ENCODE peak calls at places on chromosomes 13 and 19, in four cellular contexts. J, S, N and Y are unnamed samples.

GRCh38 chr19:15285896-15286591 is 46.3 kb downstream of the BRD4 start:
- DNase-seq in J (no peak), S (no peak), N (no peak), Y (no peak)

GRCh38 chr19:44912854-44913253 is 1.6 kb upstream of the APOC1 start:
- DNase-seq in J (no peak), S (no peak), N (no peak), Y (no peak)

GRCh38 chr13:73258396-73258795 is 199.6 kb downstream of the KLF5 start:
- DNase-seq in J (no peak), S (no peak), N (no peak), Y (no peak)

GRCh38 chr19:18333680-18334079 is 6.7 kb upstream of the PGPEP1 start:
- DNase-seq in J (no peak), S (no peak), N (no peak), Y (no peak)

GRCh38 chr13:106520205-106521004 is 15.1 kb downstream of the EFNB2 start:
- DNase-seq in J (peak; percentile 38), S (no peak), N (no peak), Y (no peak)

GRCh38 chr13:26468203-26468602 is 89.3 kb upstream of the WASF3 start:
- DNase-seq in J (no peak), S (no peak), N (no peak), Y (no peak)

GRCh38 chr13:49314344-49314882 is 66.7 kb downstream of the CDADC1 start:
- DNase-seq in J (no peak), S (no peak), N (no peak), Y (no peak)

GRCh38 chr13:45433381-45433790 is 15.2 kb upstream of the SLC25A30 start:
- DNase-seq in J (no peak), S (no peak), N (no peak), Y (no peak)

GRCh38 chr13:110304256-110304655 is 2.7 kb downstream of the COL4A1 start:
- DNase-seq in J (no peak), S (no peak), N (no peak), Y (no peak)

GRCh38 chr13:94640676-94641075 is 39.0 kb downstream of the GPR180 start:
- DNase-seq in J (no peak), S (no peak), N (no peak), Y (no peak)

GRCh38 chr19:39444598-39445257 is 654 bp upstream of the SUPT5H start:
- DNase-seq in J (no peak), S (no peak), N (no peak), Y (no peak)

GRCh38 chr13:40401911-40402776 is 264.3 kb downstream of the FOXO1 start:
- DNase-seq in J (peak; percentile 89), S (peak; percentile 78), N (no peak), Y (no peak)

GRCh38 chr13:22110368-22110767 is 439.5 kb downstream of the FGF9 start:
- DNase-seq in J (no peak), S (no peak), N (no peak), Y (no peak)

GRCh38 chr19:58002384-58003152 is at the start of gene ZNF606:
- DNase-seq in J (peak; percentile 57), S (peak; percentile 86), N (peak; percentile 75), Y (peak; percentile 64)

GRCh38 chr13:39815345-39816111 is 160.1 kb downstream of the COG6 start:
- DNase-seq in J (no peak), S (no peak), N (no peak), Y (no peak)

GRCh38 chr19:47125669-47125938 is 5.0 kb upstream of the SAE1 start:
- DNase-seq in J (no peak), S (no peak), N (no peak), Y (no peak)

GRCh38 chr13:114143806-114144605 is 11.6 kb upstream of the RASA3 start:
- DNase-seq in J (no peak), S (peak; percentile 64), N (peak; percentile 43), Y (no peak)

GRCh38 chr13:38366954-38367645 is 17.4 kb downstream of the UFM1 start:
- DNase-seq in J (no peak), S (no peak), N (no peak), Y (no peak)

GRCh38 chr19:18756896-18757295 is 34.2 kb downstream of the COMP start:
- DNase-seq in J (no peak), S (no peak), N (no peak), Y (no peak)

GRCh38 chr19:31586282-31586681 is 237.0 kb upstream of the TSHZ3 start:
- DNase-seq in J (no peak), S (no peak), N (no peak), Y (no peak)

GRCh38 chr19:47729468-47729798 is 15.9 kb upstream of the NOP53 start:
- DNase-seq in J (no peak), S (no peak), N (no peak), Y (no peak)

GRCh38 chr19:18763674-18764590 is 27.2 kb downstream of the COMP start:
- DNase-seq in J (no peak), S (no peak), N (no peak), Y (no peak)

GRCh38 chr13:51191743-51192142 is 30.5 kb upstream of the FAM124A start:
- DNase-seq in J (no peak), S (no peak), N (no peak), Y (no peak)

GRCh38 chr19:15508035-15508710 is at the start of gene CYP4F22:
- DNase-seq in J (no peak), S (peak; percentile 36), N (no peak), Y (no peak)